ENCODE peak calls at places on chromosomes 11 and 22, in seven cellular contexts. M is H9; J is brain microvascular endothelial cell; L is activated T-cell treated with anti-CD3 and anti-CD28 coated beads, Interleukin-2, amount 50 U/mL, for 4 hours; V is NCI-H1092 treated with DMSO at 0.1 percent for 48 hours; G is AG20443; Z is NCI-H2029 treated with DMSO at 0.1 percent for 48 hours. U is an unnamed sample.

GRCh38 chr11:112300094-112300786 is 39.6 kb upstream of the PLET1 start:
- DNase-seq in M (no peak), J (no peak), L (no peak), Z (no peak), V (no peak), G (no peak), U (no peak)

GRCh38 chr11:31680770-31681169 is 130.4 kb downstream of the PAX6 start:
- DNase-seq in M (no peak), J (no peak), G (no peak), Z (no peak), L (no peak), V (no peak), U (no peak)

GRCh38 chr22:31346255-31346732 is at the start of gene PATZ1:
- DNase-seq in Z (no peak), M (peak), G (peak), V (peak), J (peak), L (peak), U (peak)

GRCh38 chr22:33897621-33897910 is 22.7 kb downstream of the LARGE1 start:
- DNase-seq in L (no peak), M (no peak), V (peak), Z (no peak), G (no peak), J (no peak), U (no peak)

GRCh38 chr22:17410576-17410975 is 41.3 kb downstream of the CECR2 start:
- DNase-seq in G (no peak), V (no peak), L (no peak), M (no peak), J (no peak), Z (no peak), U (no peak)

GRCh38 chr11:1785749-1786261 is 22.1 kb upstream of the CTSD start:
- DNase-seq in G (no peak), M (no peak), Z (no peak), L (no peak), J (no peak), V (no peak), U (no peak)

GRCh38 chr11:2215561-2216399 is 44.2 kb upstream of the TH start:
- DNase-seq in J (no peak), L (no peak), Z (no peak), M (peak), V (no peak), G (no peak), U (no peak)

GRCh38 chr11:14136561-14136960 is 174.0 kb downstream of the SPON1 start:
- DNase-seq in J (no peak), G (no peak), Z (no peak), V (no peak), M (no peak), L (no peak), U (no peak)

GRCh38 chr22:23522642-23523251 is 57.3 kb downstream of the IGLL1 start:
- DNase-seq in G (peak), L (no peak), V (peak), Z (no peak), J (no peak), M (no peak), U (no peak)

GRCh38 chr22:31625661-31626426 is 36.2 kb downstream of the PISD start:
- DNase-seq in M (peak), L (no peak), Z (no peak), G (peak), J (peak), V (no peak), U (no peak)

GRCh38 chr22:49235463-49236300 is 592.0 kb downstream of the BRD1 start:
- DNase-seq in J (no peak), L (no peak), V (peak), Z (peak), M (peak), G (no peak), U (no peak)

GRCh38 chr11:64206457-64207246 is at the start of gene FERMT3:
- DNase-seq in L (peak), V (no peak), Z (no peak), G (no peak), J (no peak), M (no peak), U (no peak)

GRCh38 chr11:61793829-61794204 is 1.1 kb downstream of the FEN1 start:
- DNase-seq in G (no peak), Z (no peak), V (no peak), M (no peak), L (no peak), J (no peak), U (no peak)

GRCh38 chr11:66371627-66372415 is at the start of gene SLC29A2:
- DNase-seq in M (peak), G (peak), J (no peak), Z (peak), L (peak), V (peak), U (peak)

GRCh38 chr11:93737904-93738612 is 3.2 kb downstream of the TAF1D start:
- DNase-seq in L (no peak), G (no peak), M (no peak), J (no peak), Z (no peak), V (no peak), U (no peak)